ENCODE peak calls at places on chromosome 3, in eight cellular contexts. F, G, P, K, I, U, M and A are unnamed samples.

GRCh38 chr3:130707914-130708601 is 38.6 kb downstream of the PIK3R4 start:
- DNase-seq in K (no peak), G (no peak), F (no peak), M (no peak), U (no peak), I (no peak), P (no peak), A (no peak)

GRCh38 chr3:88148651-88149050 is 1.1 kb upstream of the C3orf38 start:
- DNase-seq in U (no peak), G (no peak), F (no peak), K (no peak), P (no peak), M (no peak), I (no peak), A (no peak)

GRCh38 chr3:127556565-127556964 is 34.0 kb downstream of the TPRA1 start:
- DNase-seq in F (no peak), I (no peak), P (no peak), K (no peak), M (no peak), G (no peak), U (no peak), A (no peak)

GRCh38 chr3:196872316-196872715 is 4.6 kb downstream of the SENP5 start:
- DNase-seq in M (no peak), I (no peak), K (no peak), G (no peak), F (no peak), U (no peak), P (peak; percentile 30), A (no peak)

GRCh38 chr3:112770026-112770626 is 76.5 kb downstream of the CD200R1L start:
- DNase-seq in I (no peak), K (no peak), P (peak; percentile 69), G (no peak), U (no peak), M (no peak), F (no peak), A (peak; percentile 48)

GRCh38 chr3:56858331-56858730 is 56.6 kb upstream of the ARHGEF3 start:
- DNase-seq in U (no peak), I (no peak), P (no peak), K (no peak), F (no peak), G (no peak), M (no peak), A (no peak)

GRCh38 chr3:188760408-188760807 is 411.4 kb upstream of the TPRG1 start:
- DNase-seq in G (no peak), I (no peak), U (no peak), K (no peak), F (no peak), P (peak; percentile 52), M (no peak), A (no peak)

GRCh38 chr3:1269808-1270207 is 177.0 kb downstream of the CNTN6 start:
- DNase-seq in U (no peak), M (no peak), P (no peak), K (no peak), I (no peak), G (no peak), F (no peak), A (no peak)

GRCh38 chr3:54859204-54859603 is 68.7 kb downstream of the LRTM1 start:
- DNase-seq in K (no peak), P (peak; percentile 67), I (no peak), G (no peak), M (no peak), U (no peak), F (no peak), A (no peak)

GRCh38 chr3:143216709-143217182 is 97.2 kb downstream of the CHST2 start:
- DNase-seq in G (no peak), P (peak; percentile 45), F (no peak), I (no peak), K (peak; percentile 18), U (no peak), M (no peak), A (peak; percentile 21)

GRCh38 chr3:36394176-36394575 is 13.9 kb downstream of the STAC start:
- DNase-seq in P (peak; percentile 37), U (no peak), M (no peak), K (no peak), F (no peak), G (no peak), I (no peak), A (no peak)

GRCh38 chr3:195084746-195085145 is 186.2 kb downstream of the XXYLT1 start:
- DNase-seq in G (no peak), M (no peak), I (no peak), F (no peak), P (no peak), U (no peak), K (no peak), A (no peak)

GRCh38 chr3:69283496-69283895 is 102.4 kb downstream of the FRMD4B start:
- DNase-seq in K (no peak), P (no peak), M (no peak), U (no peak), G (no peak), I (no peak), F (no peak), A (no peak)

GRCh38 chr3:46575577-46576222 is 9.6 kb upstream of the LRRC2 start:
- DNase-seq in F (no peak), M (no peak), I (no peak), K (no peak), U (no peak), P (no peak), G (no peak), A (no peak)

GRCh38 chr3:32414527-32415202 is 23.0 kb downstream of the CMTM7 start:
- DNase-seq in I (no peak), U (no peak), P (peak; percentile 77), G (no peak), F (peak; percentile 27), K (peak; percentile 72), M (no peak), A (no peak)

GRCh38 chr3:124839896-124840295 is 47.3 kb downstream of the ITGB5 start:
- DNase-seq in F (no peak), G (no peak), P (no peak), M (no peak), I (no peak), U (no peak), K (no peak), A (no peak)

GRCh38 chr3:107753988-107754387 is 231.2 kb downstream of the BBX start:
- DNase-seq in M (no peak), U (no peak), G (no peak), F (no peak), I (no peak), P (no peak), K (no peak), A (no peak)

GRCh38 chr3:156688849-156689452 is 14.6 kb downstream of the TIPARP start:
- DNase-seq in K (no peak), F (no peak), U (no peak), G (no peak), P (no peak), M (no peak), I (no peak), A (no peak)